ENCODE peak calls at places on chromosomes 6 and 20, in four cellular contexts. H is K562, V is A549, O is HepG2. J is an unnamed sample.

GRCh38 chr20:16459019-16459700 is 114.1 kb downstream of the KIF16B start:
- DNase-seq in H (peak), V (peak), O (no peak), J (no peak)

GRCh38 chr6:3773696-3774298 is 22.3 kb upstream of the PXDC1 start:
- DNase-seq in H (no peak), V (no peak), O (no peak), J (no peak)

GRCh38 chr6:121319112-121319553 is 15.1 kb downstream of the TBC1D32 start:
- DNase-seq in H (peak), V (peak), O (peak), J (no peak)

GRCh38 chr6:11235062-11235461 is 2.6 kb upstream of the NEDD9 start:
- DNase-seq in H (no peak), V (no peak), O (no peak), J (no peak)

GRCh38 chr6:127118505-127119360 is at the start of gene RSPO3:
- DNase-seq in H (no peak), V (peak), O (no peak), J (no peak)

GRCh38 chr20:56630506-56631317 is 1.6 kb downstream of the TFAP2C start:
- DNase-seq in H (no peak), V (no peak), O (no peak), J (no peak)

GRCh38 chr6:43054206-43054943 is 724 bp upstream of the CUL7 start:
- DNase-seq in H (no peak), V (no peak), O (no peak), J (no peak)

GRCh38 chr20:34862724-34863123 is 9.9 kb downstream of the GGT7 start:
- DNase-seq in H (no peak), V (no peak), O (no peak), J (no peak)

GRCh38 chr6:20455175-20456075 is 53.7 kb downstream of the E2F3 start:
- DNase-seq in H (no peak), V (no peak), O (no peak), J (no peak)

GRCh38 chr6:106413016-106413415 is 52.5 kb downstream of the CRYBG1 start:
- DNase-seq in H (no peak), V (no peak), O (no peak), J (no peak)

GRCh38 chr20:9427430-9427829 is 87.0 kb upstream of the LAMP5 start:
- DNase-seq in H (no peak), V (no peak), O (no peak), J (no peak)

GRCh38 chr20:9417665-9418064 is 96.7 kb upstream of the LAMP5 start:
- DNase-seq in H (no peak), V (no peak), O (no peak), J (no peak)

GRCh38 chr20:9416421-9416820 is 98.0 kb upstream of the LAMP5 start:
- DNase-seq in H (no peak), V (no peak), O (no peak), J (no peak)

GRCh38 chr20:9427977-9428607 is 86.3 kb upstream of the LAMP5 start:
- DNase-seq in H (no peak), V (no peak), O (no peak), J (no peak)

DNA sequence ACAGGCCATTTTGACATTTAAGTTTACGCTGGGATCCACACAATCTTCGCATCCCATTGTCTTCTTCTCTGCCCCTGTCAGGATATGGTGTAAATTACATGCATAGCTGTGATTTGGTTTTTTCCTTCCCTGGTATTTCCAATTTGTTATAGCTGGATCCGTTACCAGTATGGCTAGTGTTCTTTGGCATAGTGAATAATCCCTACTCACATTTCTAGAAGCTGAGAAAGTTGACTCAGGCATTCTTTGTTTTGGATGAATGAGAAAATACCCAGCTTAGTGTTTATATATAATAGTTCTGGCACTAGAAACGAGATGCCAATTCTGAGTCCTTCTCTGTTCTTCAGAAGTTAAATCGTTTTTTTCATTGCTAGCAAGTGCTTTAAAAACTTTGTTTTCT is 92.1 kb upstream of the LAMP5 start:
- DNase-seq in H (no peak), V (no peak), O (no peak), J (no peak)
- TF ChIP-seq PHF8 in H (no peak), V (no peak), O (no peak), J (no peak)

GRCh38 chr6:139679516-139680179 is 305.2 kb upstream of the CITED2 start:
- DNase-seq in H (no peak), V (no peak), O (peak), J (no peak)
- TF ChIP-seq PHF8 in H (no peak), V (no peak), O (no peak), J (no peak)

GRCh38 chr6:36793296-36793912 is 45.8 kb downstream of the CPNE5 start:
- DNase-seq in H (no peak), V (no peak), O (no peak), J (no peak)
- TF ChIP-seq PHF8 in H (no peak), V (no peak), O (no peak), J (no peak)

GRCh38 chr6:54680531-54680930 is 166.0 kb upstream of the FAM83B start:
- DNase-seq in H (no peak), V (no peak), O (no peak), J (no peak)

GRCh38 chr6:54681267-54681666 is 165.3 kb upstream of the FAM83B start:
- DNase-seq in H (no peak), V (no peak), O (no peak), J (no peak)

GRCh38 chr6:54681987-54682386 is 164.6 kb upstream of the FAM83B start:
- DNase-seq in H (no peak), V (no peak), O (no peak), J (no peak)
- TF ChIP-seq PHF8 in H (no peak), V (no peak), O (no peak), J (no peak)

GRCh38 chr6:91083226-91083625 is 496.4 kb upstream of the MAP3K7 start:
- DNase-seq in H (no peak), V (no peak), O (no peak), J (no peak)
- TF ChIP-seq PHF8 in H (no peak), V (no peak), O (no peak), J (no peak)

GRCh38 chr6:125956506-125957390 is at the start of gene HINT3:
- DNase-seq in H (peak), V (peak), O (peak), J (peak)

GRCh38 chr6:125954735-125955410 is 1.7 kb upstream of the HINT3 start:
- DNase-seq in H (no peak), V (no peak), O (no peak), J (no peak)

GRCh38 chr6:125957391-125957693 is 772 bp downstream of the HINT3 start:
- DNase-seq in H (no peak), V (no peak), O (no peak), J (no peak)

GRCh38 chr6:125961117-125961516 is 4.5 kb downstream of the HINT3 start:
- DNase-seq in H (no peak), V (no peak), O (no peak), J (no peak)

GRCh38 chr6:125957845-125958244 is 1.3 kb downstream of the HINT3 start:
- DNase-seq in H (no peak), V (no peak), O (peak), J (no peak)
- TF ChIP-seq PHF8 in H (no peak), V (no peak), O (no peak), J (no peak)

GRCh38 chr20:45406260-45407066 is 1.6 kb upstream of the DBNDD2 start:
- DNase-seq in H (peak), V (no peak), O (no peak), J (no peak)
- TF ChIP-seq PHF8 in H (peak), V (no peak), O (peak), J (peak)

GRCh38 chr6:156379946-156380707 is 397.1 kb upstream of the ARID1B start:
- DNase-seq in H (no peak), V (peak), O (no peak), J (no peak)
- TF ChIP-seq PHF8 in H (no peak), V (no peak), O (no peak), J (no peak)

J was measured in H1.